ENCODE peak calls at places on chromosome 1, in nine cellular contexts. N, U, S, E, Y, H, T, P and R are unnamed samples.
A peak's percentile ranks its signal among the peaks of the same experiment; 100 is the strongest.

GRCh38 chr1:201112173-201112731 is at the start of gene CACNA1S:
- DNase-seq in N (no peak), Y (no peak), T (no peak), E (no peak), P (no peak), S (no peak), H (no peak), U (no peak), R (no peak)

GRCh38 chr1:27724961-27725373 is 794 bp upstream of the FAM76A start:
- DNase-seq in N (no peak), T (no peak), P (no peak), E (peak; percentile 26), U (no peak), Y (peak; percentile 72), S (no peak), H (peak; percentile 85), R (no peak)

GRCh38 chr1:78170845-78171244 is 125.1 kb downstream of the GIPC2 start:
- DNase-seq in T (no peak), E (peak; percentile 47), H (no peak), P (no peak), U (no peak), N (no peak), S (no peak), Y (no peak), R (no peak)

GRCh38 chr1:115761601-115762302 is 6.8 kb downstream of the CASQ2 start:
- DNase-seq in T (no peak), Y (no peak), E (no peak), U (no peak), N (no peak), P (no peak), H (no peak), S (peak; percentile 58), R (no peak)

GRCh38 chr1:176051902-176052518 is 155.1 kb downstream of the COP1 start:
- DNase-seq in Y (no peak), U (no peak), P (no peak), E (peak; percentile 7), H (no peak), T (no peak), N (peak; percentile 47), S (no peak), R (no peak)

GRCh38 chr1:23957096-23957495 is 2.5 kb upstream of the PNRC2 start:
- DNase-seq in T (no peak), S (peak; percentile 42), N (no peak), P (no peak), U (no peak), Y (no peak), H (no peak), E (no peak), R (no peak)

GRCh38 chr1:243415663-243416365 is 160.0 kb downstream of the SDCCAG8 start:
- DNase-seq in P (no peak), Y (no peak), S (no peak), N (no peak), H (no peak), E (no peak), T (no peak), U (no peak), R (no peak)

GRCh38 chr1:85665932-85666331 is 42.3 kb downstream of the ZNHIT6 start:
- DNase-seq in Y (no peak), T (no peak), U (no peak), N (no peak), S (no peak), E (no peak), H (no peak), P (no peak), R (no peak)

GRCh38 chr1:181133441-181133951 is 45.0 kb downstream of the IER5 start:
- DNase-seq in H (peak; percentile 76), S (no peak), T (no peak), N (no peak), U (no peak), E (no peak), Y (no peak), P (no peak), R (no peak)

GRCh38 chr1:29849038-29849750 is 612.9 kb downstream of the PTPRU start:
- DNase-seq in P (no peak), U (no peak), Y (peak; percentile 64), H (peak; percentile 79), T (no peak), E (peak; percentile 32), S (peak; percentile 26), N (peak; percentile 17), R (peak; percentile 67)

GRCh38 chr1:29851666-29852065 is 615.3 kb downstream of the PTPRU start:
- DNase-seq in E (no peak), S (no peak), U (peak; percentile 67), Y (no peak), T (no peak), N (no peak), P (no peak), H (no peak), R (no peak)

GRCh38 chr1:29852248-29852647 is 615.9 kb downstream of the PTPRU start:
- DNase-seq in U (no peak), P (no peak), N (no peak), H (peak; percentile 22), E (no peak), Y (no peak), S (no peak), T (no peak), R (no peak)

GRCh38 chr1:29853716-29854330 is 617.5 kb downstream of the PTPRU start:
- DNase-seq in U (no peak), E (no peak), T (no peak), H (peak; percentile 24), Y (no peak), S (no peak), P (no peak), N (no peak), R (no peak)

GRCh38 chr1:29850358-29850757 is 614.0 kb downstream of the PTPRU start:
- DNase-seq in H (no peak), E (no peak), N (no peak), Y (no peak), P (no peak), U (no peak), S (no peak), T (no peak), R (no peak)
- TF ChIP-seq CTCF in H (no peak), E (no peak), N (no peak), Y (no peak), P (no peak), U (no peak), S (no peak), T (no peak), R (no peak)

DNA sequence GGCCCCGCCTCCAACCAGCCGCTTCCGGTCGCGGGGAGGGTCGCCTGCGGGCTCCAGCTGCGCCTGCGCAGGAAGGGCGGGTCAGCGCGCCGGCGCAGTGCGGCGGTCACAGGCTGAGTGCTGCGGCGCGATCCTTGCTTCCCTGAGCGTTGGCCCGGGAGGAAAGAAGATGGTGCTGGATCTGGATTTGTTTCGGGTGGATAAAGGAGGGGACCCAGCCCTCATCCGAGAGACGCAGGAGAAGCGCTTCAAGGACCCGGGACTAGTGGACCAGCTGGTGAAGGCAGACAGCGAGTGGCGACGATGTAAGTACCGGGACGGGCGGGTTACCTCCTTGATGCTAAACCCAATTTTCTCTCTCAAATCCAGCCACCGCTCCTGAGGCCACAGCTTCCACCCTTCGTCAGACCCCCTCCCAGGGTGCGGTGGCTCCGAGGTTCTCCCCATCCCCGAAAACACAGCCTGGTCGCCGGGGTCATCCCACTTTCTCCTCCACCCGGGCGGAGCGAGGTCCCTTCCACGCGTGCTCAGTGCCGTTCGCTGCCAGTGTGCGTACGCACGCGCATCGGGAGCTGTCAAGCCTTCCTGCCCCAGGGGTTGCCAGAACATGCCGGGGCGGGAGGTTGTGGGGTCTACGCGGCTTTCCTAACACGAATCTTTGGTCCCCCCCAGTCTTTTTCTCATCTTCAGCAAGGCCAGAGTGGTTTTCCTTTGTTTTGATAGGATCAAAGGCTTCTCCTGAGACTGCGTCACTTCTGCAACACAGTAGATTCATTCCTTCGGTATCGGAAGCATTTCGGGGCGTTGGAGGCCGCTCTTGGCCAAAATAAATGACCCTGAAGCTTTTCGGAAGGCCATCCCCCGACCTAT is at the start of gene SARS1:
- DNase-seq in Y (peak; percentile 90), P (peak; percentile 93), S (peak; percentile 94), U (no peak), E (peak; percentile 89), N (peak; percentile 80), H (peak; percentile 89), T (peak; percentile 88), R (peak; percentile 89)
- TF ChIP-seq CTCF in Y (no peak), P (no peak), S (no peak), U (no peak), E (no peak), N (no peak), H (no peak), T (no peak), R (no peak)

GRCh38 chr1:1304331-1305299 is 3.1 kb downstream of the ACAP3 start:
- DNase-seq in H (peak; percentile 85), P (no peak), E (peak; percentile 73), N (peak; percentile 84), U (no peak), S (peak; percentile 83), Y (no peak), T (no peak), R (no peak)

GRCh38 chr1:1306070-1306660 is 1.6 kb downstream of the ACAP3 start:
- DNase-seq in T (no peak), H (peak; percentile 55), Y (peak; percentile 45), P (no peak), U (no peak), N (peak; percentile 27), E (peak; percentile 25), S (no peak), R (peak; percentile 57)

GRCh38 chr1:1306661-1307260 is 969 bp downstream of the ACAP3 start:
- DNase-seq in N (no peak), E (no peak), S (no peak), U (no peak), Y (no peak), P (no peak), T (no peak), H (no peak), R (peak; percentile 20)

GRCh38 chr1:1303736-1304135 is 4.0 kb downstream of the ACAP3 start:
- DNase-seq in U (no peak), T (no peak), E (no peak), Y (no peak), P (no peak), S (no peak), N (no peak), H (no peak), R (no peak)

DNA sequence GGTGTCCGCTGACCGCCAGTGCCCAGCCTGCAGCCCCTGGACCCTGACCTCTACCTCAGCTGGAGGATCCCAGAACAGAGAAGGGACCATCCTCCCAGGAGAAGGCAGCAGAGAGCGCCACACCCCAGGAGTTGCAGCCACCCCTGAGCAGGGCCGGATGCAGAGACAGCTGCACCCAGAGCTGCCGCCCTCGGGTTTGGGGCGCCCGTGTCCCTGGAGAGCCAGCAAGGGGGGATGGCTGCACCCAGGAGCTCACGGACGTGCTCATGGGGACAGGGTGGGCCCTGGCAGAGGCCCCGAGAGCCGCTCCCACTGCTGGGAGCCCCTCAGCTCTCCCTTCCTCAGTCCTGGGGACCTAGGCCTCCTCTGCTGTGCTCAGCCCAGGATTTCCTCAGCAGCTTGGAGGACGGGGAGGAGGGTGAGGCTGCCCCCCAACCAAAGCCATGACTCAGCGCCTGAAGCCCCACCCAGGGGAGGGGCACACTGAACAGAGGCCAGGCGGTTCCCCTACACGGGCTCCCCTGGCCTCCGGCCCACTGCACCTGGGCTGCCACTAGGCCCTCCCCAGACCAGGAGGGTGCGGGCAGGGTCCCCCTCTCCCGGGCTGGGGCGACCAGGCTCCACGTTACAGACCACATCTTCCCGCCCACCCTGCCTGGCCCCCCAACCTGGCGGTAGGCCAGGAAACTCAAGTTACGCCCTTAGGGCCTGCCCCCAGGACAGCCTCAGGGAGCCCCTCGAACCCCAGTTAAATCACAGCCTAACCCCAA is 2.2 kb downstream of the ACAP3 start:
- DNase-seq in H (peak; percentile 56), E (peak; percentile 73), P (peak; percentile 67), U (no peak), Y (peak; percentile 72), N (peak; percentile 71), T (no peak), S (peak; percentile 85), R (peak; percentile 90)
- TF ChIP-seq CTCF in H (no peak), E (no peak), P (no peak), U (peak; percentile 7), Y (peak; percentile 17), N (no peak), T (no peak), S (no peak), R (no peak)

GRCh38 chr1:12196641-12197482 is 30.1 kb downstream of the TNFRSF1B start:
- DNase-seq in S (no peak), T (no peak), P (no peak), H (peak; percentile 78), E (no peak), N (no peak), U (no peak), Y (no peak), R (no peak)
- TF ChIP-seq CTCF in S (no peak), T (no peak), P (no peak), H (peak; percentile 66), E (no peak), N (peak; percentile 1), U (peak; percentile 26), Y (no peak), R (no peak)